ENCODE peak calls at places on chromosomes 3 and 15, in nine cellular contexts. W is NCI-H460, J is NCI-H345, H is GM12891, I is NCI-H510A treated with DMSO at 0.1 percent for 48 hours, P is GDM1, Z is NCI-H1436 treated with DMSO at 0.1 percent for 48 hours, B is ACHN, V is NCI-H1105. A is an unnamed sample.

GRCh38 chr15:58285212-58285920 is 146.4 kb upstream of the LIPC start:
- DNase-seq in W (no peak), J (no peak), H (no peak), I (no peak), P (no peak), Z (no peak), B (no peak), V (no peak), A (no peak)

GRCh38 chr15:50109086-50109987 is 9.7 kb downstream of the ATP8B4 start:
- DNase-seq in W (no peak), J (peak), H (no peak), I (no peak), P (no peak), Z (no peak), B (no peak), V (no peak), A (no peak)

GRCh38 chr15:69544349-69545113 is 91.9 kb downstream of the RPLP1 start:
- DNase-seq in W (no peak), J (no peak), H (no peak), I (no peak), P (no peak), Z (no peak), B (no peak), V (no peak), A (no peak)

GRCh38 chr15:75929799-75930565 is 26.3 kb downstream of the FBXO22 start:
- DNase-seq in W (no peak), J (no peak), H (no peak), I (no peak), P (no peak), Z (no peak), B (no peak), V (peak), A (no peak)

GRCh38 chr3:5162102-5162501 is 25.4 kb upstream of the EDEM1 start:
- DNase-seq in W (no peak), J (no peak), H (no peak), I (no peak), P (no peak), Z (no peak), B (peak), V (no peak), A (no peak)

GRCh38 chr3:44429459-44429858 is 48.0 kb downstream of the ZNF445 start:
- DNase-seq in W (no peak), J (no peak), H (no peak), I (no peak), P (no peak), Z (no peak), B (no peak), V (no peak), A (no peak)

GRCh38 chr15:70519616-70520015 is 243.7 kb downstream of the UACA start:
- DNase-seq in W (no peak), J (no peak), H (no peak), I (no peak), P (no peak), Z (no peak), B (no peak), V (no peak), A (no peak)

GRCh38 chr3:25009665-25010064 is 418.4 kb upstream of the RARB start:
- DNase-seq in W (no peak), J (no peak), H (no peak), I (no peak), P (no peak), Z (no peak), B (no peak), V (no peak), A (no peak)

GRCh38 chr3:123431658-123432323 is 17.1 kb downstream of the ADCY5 start:
- DNase-seq in W (no peak), J (no peak), H (no peak), I (peak), P (no peak), Z (no peak), B (no peak), V (no peak), A (no peak)

GRCh38 chr15:65305144-65305758 is 774 bp downstream of the RNU5B-1 start:
- DNase-seq in W (no peak), J (no peak), H (no peak), I (no peak), P (no peak), Z (no peak), B (no peak), V (no peak), A (no peak)

GRCh38 chr3:30368978-30369377 is 237.4 kb upstream of the TGFBR2 start:
- DNase-seq in W (no peak), J (no peak), H (no peak), I (no peak), P (no peak), Z (no peak), B (no peak), V (no peak), A (no peak)

GRCh38 chr3:13686332-13686731 is 137.4 kb downstream of the FBLN2 start:
- DNase-seq in W (no peak), J (no peak), H (no peak), I (no peak), P (no peak), Z (no peak), B (no peak), V (no peak), A (no peak)

GRCh38 chr3:8972614-8973013 is 9.3 kb upstream of the RAD18 start:
- DNase-seq in W (no peak), J (peak), H (no peak), I (no peak), P (no peak), Z (no peak), B (no peak), V (no peak), A (no peak)

GRCh38 chr3:46471371-46471914 is 6.7 kb upstream of the LTF start:
- DNase-seq in W (no peak), J (no peak), H (no peak), I (no peak), P (no peak), Z (no peak), B (no peak), V (no peak), A (no peak)

GRCh38 chr3:184176377-184177330 is 2.0 kb downstream of the AP2M1 start:
- DNase-seq in W (peak), J (no peak), H (no peak), I (peak), P (peak), Z (no peak), B (peak), V (no peak), A (no peak)

GRCh38 chr15:39248204-39248603 is 332.7 kb upstream of the THBS1 start:
- DNase-seq in W (no peak), J (no peak), H (no peak), I (no peak), P (no peak), Z (no peak), B (no peak), V (no peak), A (no peak)

GRCh38 chr3:120561251-120562045 is 34.7 kb upstream of the NDUFB4 start:
- DNase-seq in W (peak), J (peak), H (no peak), I (peak), P (peak), Z (peak), B (peak), V (peak), A (peak)

GRCh38 chr3:82353281-82354171 is 592.1 kb upstream of the GBE1 start:
- DNase-seq in W (no peak), J (no peak), H (no peak), I (no peak), P (no peak), Z (no peak), B (no peak), V (peak), A (no peak)

GRCh38 chr3:160245261-160245800 is 20.1 kb downstream of the C3orf80 start:
- DNase-seq in W (no peak), J (no peak), H (no peak), I (no peak), P (no peak), Z (no peak), B (no peak), V (no peak), A (no peak)

GRCh38 chr3:156768390-156768789 is 57.8 kb upstream of the LEKR1 start:
- DNase-seq in W (no peak), J (no peak), H (no peak), I (no peak), P (no peak), Z (no peak), B (no peak), V (no peak), A (no peak)

GRCh38 chr15:90101130-90101968 is 919 bp downstream of the IDH2 start:
- DNase-seq in W (no peak), J (no peak), H (no peak), I (peak), P (peak), Z (no peak), B (peak), V (peak), A (peak)

GRCh38 chr3:122092460-122093165 is 37.5 kb downstream of the CD86 start:
- DNase-seq in W (peak), J (no peak), H (no peak), I (no peak), P (no peak), Z (no peak), B (peak), V (peak), A (no peak)

GRCh38 chr3:65978116-65978515 is 60.6 kb downstream of the MAGI1 start:
- DNase-seq in W (no peak), J (no peak), H (no peak), I (no peak), P (no peak), Z (no peak), B (no peak), V (no peak), A (no peak)

GRCh38 chr3:50627407-50628051 is 10.6 kb downstream of the MAPKAPK3 start:
- DNase-seq in W (peak), J (no peak), H (peak), I (no peak), P (no peak), Z (no peak), B (peak), V (no peak), A (no peak)

GRCh38 chr3:31402118-31402517 is 130.6 kb upstream of the STT3B start:
- DNase-seq in W (no peak), J (no peak), H (no peak), I (no peak), P (peak), Z (no peak), B (no peak), V (no peak), A (no peak)

GRCh38 chr3:69425249-69425648 is 39.4 kb upstream of the FRMD4B start:
- DNase-seq in W (no peak), J (peak), H (peak), I (peak), P (peak), Z (no peak), B (peak), V (no peak), A (peak)

GRCh38 chr15:23628612-23629233 is 18.9 kb downstream of the MAGEL2 start:
- DNase-seq in W (no peak), J (no peak), H (no peak), I (peak), P (no peak), Z (no peak), B (no peak), V (peak), A (peak)

A was measured in NCI-H1417.